ENCODE peak calls at places on chromosomes 11 and 22, in eight cellular contexts. N, G, P, Y, L, H, Z and R are unnamed samples.

GRCh38 chr22:50340157-50340879 is 2.8 kb upstream of the PPP6R2 start:
- DNase-seq in P (peak; percentile 56), H (no peak), Y (peak; percentile 16), Z (no peak), N (peak; percentile 35), L (no peak), G (no peak), R (peak; percentile 75)

GRCh38 chr11:130480721-130481140 is 32.3 kb downstream of the ADAMTS15 start:
- DNase-seq in Z (no peak), H (no peak), L (no peak), Y (peak; percentile 78), G (no peak), P (no peak), N (peak; percentile 71), R (no peak)

GRCh38 chr11:131370090-131370751 is at the start of gene NTM:
- DNase-seq in Z (no peak), N (peak; percentile 68), P (no peak), Y (peak; percentile 8), L (no peak), H (no peak), G (no peak), R (no peak)

GRCh38 chr11:76415073-76415472 is 29.7 kb upstream of the EMSY start:
- DNase-seq in Z (no peak), Y (no peak), P (no peak), H (no peak), G (no peak), N (no peak), L (no peak), R (no peak)

GRCh38 chr22:49306632-49306975 is 521.1 kb downstream of the BRD1 start:
- DNase-seq in G (no peak), N (no peak), P (no peak), Y (no peak), Z (no peak), H (no peak), L (no peak), R (no peak)

GRCh38 chr11:44977493-44977984 is 26.9 kb upstream of the TP53I11 start:
- DNase-seq in Y (peak; percentile 35), L (no peak), P (no peak), Z (no peak), H (no peak), G (no peak), N (peak; percentile 29), R (peak; percentile 61)

GRCh38 chr11:77602385-77603105 is 12.8 kb downstream of the AQP11 start:
- DNase-seq in N (peak; percentile 94), H (no peak), P (no peak), L (no peak), Z (no peak), Y (peak; percentile 89), G (no peak), R (peak; percentile 7)

GRCh38 chr11:71199226-71199815 is 53.1 kb downstream of the SHANK2 start:
- DNase-seq in P (no peak), Y (no peak), L (no peak), G (no peak), N (no peak), H (no peak), Z (no peak), R (peak; percentile 69)

GRCh38 chr11:115349427-115349826 is 154.8 kb downstream of the CADM1 start:
- DNase-seq in L (no peak), P (no peak), N (no peak), Z (no peak), Y (no peak), G (no peak), H (no peak), R (no peak)

GRCh38 chr11:78354741-78355705 is 62.6 kb downstream of the GAB2 start:
- DNase-seq in N (no peak), H (no peak), L (no peak), G (no peak), Y (no peak), P (peak; percentile 63), Z (no peak), R (no peak)

GRCh38 chr22:22721681-22722309 is 77.4 kb downstream of the GGTLC2 start:
- DNase-seq in G (no peak), P (peak; percentile 67), Z (no peak), L (no peak), N (peak; percentile 46), H (no peak), Y (peak; percentile 89), R (peak; percentile 74)

GRCh38 chr11:112652786-112653390 is 308.3 kb upstream of the NCAM1 start:
- DNase-seq in Z (no peak), G (no peak), H (no peak), P (no peak), N (peak; percentile 70), L (no peak), Y (peak; percentile 39), R (no peak)